ENCODE peak calls at places on chromosomes 4 and X, in ten cellular contexts. C is LoVo; B is HEK293T; S is mammary epithelial cell; G is A549; A is neural crest cell; V is upper lobe of right lung; M is NCI-H510A; U is activated CD4-positive, alpha-beta T cell treated with anti-CD3 and anti-CD28 coated beads, Interleukin-2, amount 50 U/mL, for 24 hours; D is M059J. H is an unnamed sample.

GRCh38 chr4:86130160-86130933 is 229.5 kb downstream of the MAPK10 start:
- DNase-seq in G (no peak), M (no peak), V (no peak), S (no peak), D (peak), U (no peak), B (no peak), C (no peak), A (no peak), H (no peak)

GRCh38 chrX:39728025-39728424 is 369.7 kb downstream of the BCOR start:
- DNase-seq in M (no peak), U (no peak), V (no peak), A (no peak), G (no peak), B (no peak), D (no peak), S (no peak), C (no peak), H (peak)

GRCh38 chrX:132266583-132267355 is 47.5 kb upstream of the RAP2C start:
- DNase-seq in D (no peak), G (no peak), A (no peak), S (peak), V (no peak), M (no peak), C (no peak), B (no peak), U (peak), H (no peak)

GRCh38 chr4:187335339-187335738 is 611.7 kb upstream of the FAT1 start:
- DNase-seq in A (no peak), S (no peak), G (no peak), U (no peak), B (no peak), V (no peak), D (no peak), C (no peak), M (no peak), H (no peak)

GRCh38 chrX:48035891-48036290 is 29.1 kb downstream of the SPACA5 start:
- DNase-seq in G (no peak), M (no peak), D (no peak), A (no peak), B (no peak), U (no peak), V (no peak), S (no peak), C (no peak), H (peak)

GRCh38 chr4:190014771-190015537 is 12.1 kb downstream of the FRG2 start:
- DNase-seq in V (no peak), M (no peak), C (no peak), A (no peak), D (no peak), G (no peak), U (no peak), B (no peak), S (no peak), H (no peak)

GRCh38 chr4:30962949-30963348 is 242.8 kb downstream of the PCDH7 start:
- DNase-seq in V (no peak), C (no peak), A (no peak), D (no peak), U (no peak), G (no peak), B (no peak), S (peak), M (no peak), H (peak)

GRCh38 chr4:1238676-1239000 is 10.3 kb downstream of the CTBP1 start:
- DNase-seq in G (no peak), A (no peak), M (no peak), C (no peak), D (no peak), S (no peak), B (no peak), V (peak), U (no peak), H (no peak)

GRCh38 chr4:4655901-4656300 is 114.1 kb upstream of the STX18 start:
- DNase-seq in B (no peak), A (no peak), U (no peak), C (no peak), G (no peak), S (no peak), D (no peak), M (no peak), V (no peak), H (no peak)

GRCh38 chrX:150032742-150033141 is 94.5 kb upstream of the EOLA2 start:
- DNase-seq in S (peak), A (no peak), B (no peak), U (no peak), D (peak), G (peak), M (no peak), V (no peak), C (peak), H (peak)

GRCh38 chr4:183960021-183960420 is 54.9 kb downstream of the STOX2 start:
- DNase-seq in B (peak), A (peak), U (no peak), M (peak), C (no peak), G (peak), S (peak), D (peak), V (no peak), H (no peak)

GRCh38 chr4:72552447-72552846 is 16.6 kb downstream of the ADAMTS3 start:
- DNase-seq in V (no peak), M (no peak), S (no peak), G (no peak), C (no peak), D (no peak), B (no peak), A (no peak), U (no peak), H (no peak)

GRCh38 chrX:54178100-54178940 is 4.7 kb downstream of the FAM120C start:
- DNase-seq in U (no peak), C (peak), G (peak), V (no peak), S (peak), M (no peak), A (no peak), B (no peak), D (peak), H (peak)

GRCh38 chr4:146243141-146243882 is 29.0 kb downstream of the REELD1 start:
- DNase-seq in V (peak), U (peak), M (no peak), B (peak), D (peak), S (no peak), G (peak), A (no peak), C (no peak), H (peak)

GRCh38 chr4:7411896-7412585 is 22.7 kb downstream of the PSAPL1 start:
- DNase-seq in M (no peak), A (no peak), U (no peak), B (no peak), V (peak), G (no peak), S (no peak), C (no peak), D (no peak), H (no peak)

GRCh38 chr4:173505924-173506779 is 23.9 kb downstream of the HAND2 start:
- DNase-seq in D (peak), B (peak), V (no peak), G (peak), C (peak), U (peak), S (no peak), M (no peak), A (no peak), H (peak)

GRCh38 chrX:16484338-16484737 is 165.6 kb upstream of the S100G start:
- DNase-seq in S (peak), A (no peak), V (no peak), U (peak), C (peak), D (peak), M (no peak), G (peak), B (no peak), H (peak)

GRCh38 chrX:35351795-35352483 is 409.3 kb downstream of the FAM47B start:
- DNase-seq in G (no peak), S (no peak), C (no peak), A (no peak), U (no peak), B (no peak), D (no peak), M (no peak), V (no peak), H (no peak)

GRCh38 chrX:139932077-139932900 is 564 bp downstream of the ATP11C start:
- DNase-seq in U (no peak), S (peak), C (peak), M (peak), B (peak), V (peak), A (no peak), G (peak), D (peak), H (peak)

GRCh38 chr4:48651869-48652447 is 128.1 kb downstream of the FRYL start:
- DNase-seq in G (no peak), S (peak), U (no peak), M (no peak), A (no peak), D (peak), C (no peak), V (no peak), B (no peak), H (no peak)

GRCh38 chr4:47538516-47538915 is 53.4 kb downstream of the ATP10D start:
- DNase-seq in M (no peak), C (no peak), U (no peak), G (no peak), A (no peak), S (no peak), B (no peak), D (no peak), V (no peak), H (no peak)

GRCh38 chrX:13965531-13965930 is 64.2 kb downstream of the GEMIN8 start:
- DNase-seq in B (no peak), S (no peak), C (no peak), G (no peak), U (no peak), M (no peak), V (no peak), D (no peak), A (no peak), H (no peak)

GRCh38 chrX:86013792-86014191 is 33.6 kb downstream of the CHM start:
- DNase-seq in U (no peak), D (no peak), M (no peak), C (no peak), A (no peak), G (no peak), B (no peak), S (no peak), V (no peak), H (no peak)

GRCh38 chr4:101621120-101621519 is 169.4 kb upstream of the BANK1 start:
- DNase-seq in G (no peak), B (no peak), C (no peak), D (peak), U (no peak), A (no peak), V (no peak), M (no peak), S (no peak), H (no peak)

GRCh38 chr4:53376900-53377299 is 541 bp upstream of the FIP1L1 start:
- DNase-seq in S (no peak), V (no peak), U (no peak), C (no peak), M (no peak), G (no peak), A (no peak), D (no peak), B (no peak), H (no peak)

GRCh38 chrX:108022491-108023089 is 22.3 kb upstream of the VSIG1 start:
- DNase-seq in M (no peak), G (no peak), S (peak), C (no peak), V (no peak), U (no peak), B (no peak), A (no peak), D (no peak), H (peak)

GRCh38 chr4:140609548-140610425 is 41.0 kb upstream of the UCP1 start:
- DNase-seq in V (no peak), M (peak), G (peak), C (peak), B (peak), S (peak), D (peak), U (no peak), A (no peak), H (peak)

GRCh38 chr4:33890841-33891240 is 2353.5 kb downstream of the ARAP2 start:
- DNase-seq in A (no peak), C (no peak), S (no peak), D (no peak), V (no peak), M (no peak), B (no peak), G (no peak), U (no peak), H (no peak)

GRCh38 chr4:81590596-81590995 is 118.9 kb upstream of the RASGEF1B start:
- DNase-seq in S (no peak), D (no peak), G (no peak), A (no peak), V (no peak), C (no peak), U (no peak), B (no peak), M (no peak), H (no peak)

GRCh38 chr4:147801820-147802219 is 69.9 kb downstream of the ARHGAP10 start:
- DNase-seq in B (peak), V (no peak), S (no peak), C (no peak), G (no peak), D (no peak), M (no peak), U (no peak), A (no peak), H (no peak)

GRCh38 chr4:149108626-149109025 is 666.4 kb upstream of the NR3C2 start:
- DNase-seq in A (no peak), C (no peak), B (no peak), G (no peak), S (no peak), M (no peak), U (no peak), D (peak), V (no peak), H (no peak)

GRCh38 chr4:10082459-10083272 is 33.9 kb downstream of the WDR1 start:
- DNase-seq in V (peak), G (no peak), C (no peak), D (no peak), M (no peak), B (no peak), U (no peak), A (no peak), S (no peak), H (no peak)

GRCh38 chrX:148457279-148457678 is 43.1 kb upstream of the AFF2 start:
- DNase-seq in M (no peak), D (no peak), V (no peak), B (no peak), C (no peak), S (peak), U (no peak), G (no peak), A (no peak), H (no peak)

GRCh38 chrX:139596068-139596467 is 65.5 kb downstream of the F9 start:
- DNase-seq in B (no peak), C (no peak), S (no peak), D (peak), G (peak), V (no peak), M (no peak), A (no peak), U (no peak), H (no peak)

GRCh38 chr4:76623217-76624060 is 188.4 kb downstream of the SHROOM3 start:
- DNase-seq in A (no peak), D (peak), M (no peak), G (no peak), C (no peak), U (no peak), B (no peak), V (no peak), S (no peak), H (no peak)

H was measured in endothelial cell of umbilical vein.